ENCODE peak calls at places on chromosomes 12 and 14, in nine cellular contexts. X, B, Q, I, T, S, U, R and D are unnamed samples.

GRCh38 chr14:101225116-101225728 is 321.7 kb upstream of the RTL1 start:
- DNase-seq in X (peak), B (no peak), Q (no peak), I (no peak), T (no peak), S (no peak), U (no peak), R (no peak), D (no peak)

GRCh38 chr12:93341409-93342044 is 36.2 kb upstream of the NUDT4 start:
- DNase-seq in X (no peak), B (no peak), Q (no peak), I (no peak), T (no peak), S (no peak), U (no peak), R (no peak), D (no peak)

GRCh38 chr14:72463291-72463866 is 430.5 kb downstream of the DPF3 start:
- DNase-seq in X (no peak), B (peak), Q (no peak), I (no peak), T (no peak), S (no peak), U (no peak), R (no peak), D (peak)

GRCh38 chr12:24066865-24067264 is 117.4 kb upstream of the SOX5 start:
- DNase-seq in X (no peak), B (no peak), Q (no peak), I (peak), T (no peak), S (no peak), U (no peak), R (no peak), D (peak)

GRCh38 chr12:52539024-52539820 is 13.7 kb downstream of the KRT71 start:
- DNase-seq in X (no peak), B (no peak), Q (no peak), I (peak), T (peak), S (no peak), U (peak), R (no peak), D (peak)

GRCh38 chr12:59087077-59087673 is 166.9 kb upstream of the LRIG3 start:
- DNase-seq in X (no peak), B (no peak), Q (no peak), I (no peak), T (no peak), S (no peak), U (no peak), R (no peak), D (peak)

GRCh38 chr12:54624316-54625279 is 10.1 kb downstream of the LACRT start:
- DNase-seq in X (no peak), B (no peak), Q (no peak), I (no peak), T (no peak), S (no peak), U (no peak), R (no peak), D (no peak)

GRCh38 chr12:106046947-106047346 is 91.8 kb downstream of the NUAK1 start:
- DNase-seq in X (no peak), B (no peak), Q (no peak), I (no peak), T (no peak), S (no peak), U (no peak), R (no peak), D (no peak)

GRCh38 chr14:79971330-79971729 is 240.0 kb downstream of the DIO2 start:
- DNase-seq in X (no peak), B (no peak), Q (no peak), I (peak), T (peak), S (no peak), U (no peak), R (no peak), D (no peak)

GRCh38 chr12:66662729-66663128 is 16.1 kb downstream of the GRIP1 start:
- DNase-seq in X (no peak), B (peak), Q (no peak), I (peak), T (peak), S (no peak), U (peak), R (no peak), D (no peak)

GRCh38 chr14:97306785-97307246 is 509.6 kb downstream of the VRK1 start:
- DNase-seq in X (peak), B (no peak), Q (no peak), I (no peak), T (no peak), S (no peak), U (no peak), R (no peak), D (no peak)

GRCh38 chr12:122406701-122407154 is 15.7 kb downstream of the CLIP1 start:
- DNase-seq in X (no peak), B (no peak), Q (no peak), I (no peak), T (no peak), S (no peak), U (no peak), R (no peak), D (peak)

GRCh38 chr14:84254205-84254788 is 1275.6 kb upstream of the FLRT2 start:
- DNase-seq in X (no peak), B (no peak), Q (no peak), I (no peak), T (no peak), S (no peak), U (no peak), R (no peak), D (peak)

GRCh38 chr12:106081606-106082005 is 57.1 kb downstream of the NUAK1 start:
- DNase-seq in X (no peak), B (no peak), Q (no peak), I (no peak), T (no peak), S (no peak), U (no peak), R (no peak), D (peak)

GRCh38 chr14:90383731-90384542 is 12.9 kb upstream of the CALM1 start:
- DNase-seq in X (peak), B (no peak), Q (peak), I (peak), T (no peak), S (peak), U (peak), R (peak), D (peak)

GRCh38 chr14:31489680-31490079 is 1.8 kb upstream of the GPR33 start:
- DNase-seq in X (no peak), B (no peak), Q (no peak), I (no peak), T (no peak), S (no peak), U (no peak), R (peak), D (no peak)

GRCh38 chr14:90342327-90342726 is 10.6 kb upstream of the NRDE2 start:
- DNase-seq in X (no peak), B (no peak), Q (no peak), I (no peak), T (no peak), S (no peak), U (no peak), R (no peak), D (no peak)

GRCh38 chr12:108349245-108349644 is 10.1 kb upstream of the CMKLR1 start:
- DNase-seq in X (peak), B (no peak), Q (no peak), I (no peak), T (no peak), S (no peak), U (no peak), R (no peak), D (peak)

GRCh38 chr12:43284441-43284840 is 267.6 kb downstream of the ADAMTS20 start:
- DNase-seq in X (no peak), B (no peak), Q (no peak), I (peak), T (no peak), S (no peak), U (no peak), R (no peak), D (no peak)

GRCh38 chr12:90260136-90260535 is 551.5 kb upstream of the ATP2B1 start:
- DNase-seq in X (no peak), B (no peak), Q (no peak), I (no peak), T (no peak), S (no peak), U (no peak), R (no peak), D (peak)

GRCh38 chr14:72448212-72448611 is 445.7 kb downstream of the DPF3 start:
- DNase-seq in X (no peak), B (no peak), Q (no peak), I (no peak), T (no peak), S (no peak), U (no peak), R (no peak), D (no peak)

GRCh38 chr14:70018713-70019201 is 139.5 kb downstream of the SMOC1 start:
- DNase-seq in X (peak), B (no peak), Q (no peak), I (peak), T (no peak), S (no peak), U (no peak), R (no peak), D (peak)

GRCh38 chr12:47762850-47763440 is 4.3 kb upstream of the RAPGEF3 start:
- DNase-seq in X (no peak), B (no peak), Q (no peak), I (no peak), T (no peak), S (no peak), U (no peak), R (no peak), D (no peak)